ENCODE peak calls at places on chromosomes 4 and X, in four cellular contexts. B is stomach, A is cardiac fibroblast, Y is colonic mucosa. O is an unnamed sample.

GRCh38 chr4:44056721-44057151 is 391.9 kb downstream of the KCTD8 start:
- DNase-seq in B (no peak), A (no peak), Y (no peak), O (no peak)

GRCh38 chr4:138634915-138635314 is 380.7 kb upstream of the NOCT start:
- DNase-seq in B (no peak), A (no peak), Y (no peak), O (no peak)

GRCh38 chrX:125203737-125204578 is 115.7 kb upstream of the TEX13C start:
- DNase-seq in B (no peak), A (no peak), Y (no peak), O (peak)

GRCh38 chr4:87840149-87840548 is 7.4 kb downstream of the MEPE start:
- DNase-seq in B (no peak), A (no peak), Y (no peak), O (no peak)

GRCh38 chr4:76803522-76803921 is 94.4 kb downstream of the SOWAHB start:
- DNase-seq in B (no peak), A (peak), Y (no peak), O (peak)

GRCh38 chr4:180949825-180950224 is 1293.4 kb upstream of the TENM3 start:
- DNase-seq in B (peak), A (no peak), Y (no peak), O (no peak)

GRCh38 chr4:86497980-86498379 is 96.1 kb upstream of the PTPN13 start:
- DNase-seq in B (no peak), A (peak), Y (no peak), O (no peak)

GRCh38 chrX:69238153-69238959 is 73.1 kb upstream of the PJA1 start:
- DNase-seq in B (no peak), A (no peak), Y (no peak), O (peak)

GRCh38 chrX:154317391-154318000 is 21.9 kb downstream of the TKTL1 start:
- DNase-seq in B (no peak), A (peak), Y (no peak), O (peak)

GRCh38 chrX:132373610-132374009 is 115.2 kb downstream of the MBNL3 start:
- DNase-seq in B (no peak), A (no peak), Y (no peak), O (no peak)

GRCh38 chrX:21528076-21528475 is 130.1 kb downstream of the KLHL34 start:
- DNase-seq in B (no peak), A (no peak), Y (no peak), O (peak)

GRCh38 chr4:8745036-8745827 is 126.4 kb downstream of the HMX1 start:
- DNase-seq in B (no peak), A (no peak), Y (no peak), O (no peak)

GRCh38 chrX:10265775-10266174 is 109.0 kb downstream of the CLCN4 start:
- DNase-seq in B (no peak), A (no peak), Y (no peak), O (no peak)

GRCh38 chr4:174460684-174461083 is 61.6 kb downstream of the HPGD start:
- DNase-seq in B (no peak), A (peak), Y (no peak), O (peak)

GRCh38 chr4:184587746-184588145 is 61.5 kb downstream of the CASP3 start:
- DNase-seq in B (no peak), A (no peak), Y (no peak), O (no peak)
- H3K4me3 ChIP-seq in B (no peak), A (no peak), Y (no peak), O (no peak)

GRCh38 chr4:3285558-3286334 is 7.1 kb upstream of the RGS12 start:
- DNase-seq in B (peak), A (no peak), Y (no peak), O (peak)
- H3K4me3 ChIP-seq in B (no peak), A (no peak), Y (no peak), O (no peak)

GRCh38 chrX:93868289-93868985 is 194.4 kb downstream of the FAM133A start:
- DNase-seq in B (no peak), A (peak), Y (no peak), O (no peak)
- H3K4me3 ChIP-seq in B (no peak), A (no peak), Y (no peak), O (no peak)

GRCh38 chr4:52081216-52081615 is 30.1 kb downstream of the SPATA18 start:
- DNase-seq in B (no peak), A (no peak), Y (no peak), O (no peak)

GRCh38 chr4:52071786-52072552 is 20.9 kb downstream of the SPATA18 start:
- DNase-seq in B (no peak), A (no peak), Y (no peak), O (no peak)

DNA sequence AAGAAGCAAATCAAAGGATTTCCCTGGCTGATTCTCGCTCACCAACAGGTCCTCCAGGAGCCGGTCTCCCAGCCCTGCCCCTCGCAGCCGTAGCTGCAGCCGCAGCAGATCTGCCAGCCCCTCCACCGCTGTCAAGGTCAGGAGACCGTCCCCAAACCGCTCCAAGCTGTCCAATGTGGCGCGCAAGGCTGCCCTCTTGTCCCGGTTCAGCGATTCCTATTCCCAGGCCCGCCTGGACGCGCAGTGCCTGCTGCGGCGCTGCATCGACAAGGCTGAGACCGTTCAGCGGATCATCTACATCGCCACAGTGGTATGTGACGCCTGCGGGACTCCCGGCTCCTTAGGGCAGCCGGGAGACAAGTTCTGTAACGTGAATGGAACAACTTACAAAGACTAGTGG is 25.6 kb downstream of the SPATA18 start:
- DNase-seq in B (no peak), A (no peak), Y (no peak), O (no peak)
- H3K4me3 ChIP-seq in B (peak), A (no peak), Y (no peak), O (peak)

GRCh38 chrX:25006586-25007058 is 9.1 kb downstream of the ARX start:
- DNase-seq in B (no peak), A (no peak), Y (no peak), O (no peak)

GRCh38 chrX:25004485-25005032 is 11.2 kb downstream of the ARX start:
- DNase-seq in B (no peak), A (no peak), Y (no peak), O (no peak)

GRCh38 chrX:25005034-25005381 is 10.8 kb downstream of the ARX start:
- DNase-seq in B (no peak), A (no peak), Y (no peak), O (no peak)

GRCh38 chrX:25004040-25004439 is 11.7 kb downstream of the ARX start:
- DNase-seq in B (no peak), A (no peak), Y (no peak), O (no peak)

DNA sequence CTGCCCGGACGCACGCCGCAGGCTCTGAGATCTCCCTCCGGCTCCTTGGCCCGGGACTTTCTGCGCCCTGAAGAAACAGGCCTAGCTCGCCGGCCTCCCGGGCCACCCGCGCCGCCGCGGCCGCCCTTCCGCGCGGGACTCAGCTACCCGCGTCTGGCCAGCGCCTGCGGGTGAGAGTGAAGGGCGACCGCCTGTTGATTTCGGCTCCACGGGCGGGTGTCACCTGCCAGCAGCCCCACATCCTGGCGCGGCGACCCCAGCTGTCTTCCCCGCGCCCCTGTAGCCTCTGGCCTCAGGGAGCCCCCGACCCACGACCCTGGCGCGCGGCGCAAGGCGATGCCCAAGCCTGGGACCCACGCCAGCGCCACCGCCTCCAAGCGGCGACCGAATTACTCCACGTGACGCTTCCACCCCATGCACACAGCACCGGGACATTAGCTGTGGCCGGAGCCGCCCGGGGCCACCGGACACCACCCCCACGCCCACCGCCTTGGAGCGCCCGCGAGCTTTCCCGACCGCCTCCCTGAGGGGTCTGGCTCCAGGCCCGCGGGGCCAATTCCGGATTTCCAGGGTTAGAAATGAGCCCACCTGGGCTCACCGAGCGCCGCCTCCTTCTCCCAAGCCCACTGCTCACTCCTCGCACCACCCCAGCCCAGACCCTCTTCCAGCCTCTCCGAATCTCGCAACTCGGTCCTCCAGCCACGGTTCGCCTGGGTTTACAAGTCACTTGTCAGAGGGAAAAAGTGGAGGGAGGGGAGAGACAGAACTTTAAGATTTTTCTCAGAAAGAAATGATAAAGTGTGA is 10.2 kb downstream of the ARX start:
- DNase-seq in B (no peak), A (no peak), Y (no peak), O (no peak)
- H3K4me3 ChIP-seq in B (peak), A (no peak), Y (no peak), O (no peak)

O was measured in choroid plexus epithelial cell.